ENCODE peak calls at places on chromosome 13, in five cellular contexts. B, O, W, N and L are unnamed samples.

GRCh38 chr13:96542986-96543385 is 451.3 kb downstream of the OXGR1 start:
- DNase-seq in W (no peak), N (no peak), O (no peak), B (no peak), L (no peak)

GRCh38 chr13:36131215-36131930 is at the start of gene DCLK1:
- DNase-seq in W (no peak), N (peak; percentile 85), B (peak; percentile 80), O (no peak), L (peak; percentile 74)

GRCh38 chr13:95236774-95237173 is 64.5 kb downstream of the ABCC4 start:
- DNase-seq in O (no peak), N (no peak), W (peak; percentile 58), B (no peak), L (no peak)

GRCh38 chr13:31225998-31226675 is 26.4 kb downstream of the B3GLCT start:
- DNase-seq in N (peak; percentile 19), B (no peak), W (no peak), O (no peak), L (no peak)

GRCh38 chr13:68908879-68909278 is 1198.7 kb upstream of the ATXN8OS start:
- DNase-seq in B (no peak), W (no peak), N (no peak), O (no peak), L (no peak)

GRCh38 chr13:20394506-20394905 is 131.2 kb downstream of the CRYL1 start:
- DNase-seq in O (no peak), W (no peak), B (no peak), N (no peak), L (no peak)

GRCh38 chr13:65112123-65113075 is 2117.7 kb downstream of the PCDH9 start:
- DNase-seq in O (no peak), B (no peak), W (no peak), N (no peak), L (no peak)

GRCh38 chr13:112134150-112135075 is 67.5 kb downstream of the SOX1 start:
- DNase-seq in O (no peak), N (no peak), W (no peak), B (peak; percentile 41), L (no peak)

GRCh38 chr13:35912841-35913240 is 218.3 kb downstream of the DCLK1 start:
- DNase-seq in W (no peak), B (no peak), O (no peak), N (no peak), L (no peak)

GRCh38 chr13:66077286-66077685 is 1152.8 kb downstream of the PCDH9 start:
- DNase-seq in N (no peak), B (no peak), O (no peak), W (no peak), L (no peak)

GRCh38 chr13:24742294-24742693 is 21.7 kb upstream of the RNF17 start:
- DNase-seq in O (no peak), B (no peak), W (no peak), N (peak; percentile 62), L (no peak)

GRCh38 chr13:30690282-30691188 is 44.8 kb upstream of the ALOX5AP start:
- DNase-seq in B (peak; percentile 81), W (no peak), N (no peak), O (peak; percentile 75), L (no peak)

GRCh38 chr13:43984292-43984691 is 104.6 kb downstream of the LACC1 start:
- DNase-seq in O (no peak), B (no peak), W (no peak), N (no peak), L (no peak)

DNA sequence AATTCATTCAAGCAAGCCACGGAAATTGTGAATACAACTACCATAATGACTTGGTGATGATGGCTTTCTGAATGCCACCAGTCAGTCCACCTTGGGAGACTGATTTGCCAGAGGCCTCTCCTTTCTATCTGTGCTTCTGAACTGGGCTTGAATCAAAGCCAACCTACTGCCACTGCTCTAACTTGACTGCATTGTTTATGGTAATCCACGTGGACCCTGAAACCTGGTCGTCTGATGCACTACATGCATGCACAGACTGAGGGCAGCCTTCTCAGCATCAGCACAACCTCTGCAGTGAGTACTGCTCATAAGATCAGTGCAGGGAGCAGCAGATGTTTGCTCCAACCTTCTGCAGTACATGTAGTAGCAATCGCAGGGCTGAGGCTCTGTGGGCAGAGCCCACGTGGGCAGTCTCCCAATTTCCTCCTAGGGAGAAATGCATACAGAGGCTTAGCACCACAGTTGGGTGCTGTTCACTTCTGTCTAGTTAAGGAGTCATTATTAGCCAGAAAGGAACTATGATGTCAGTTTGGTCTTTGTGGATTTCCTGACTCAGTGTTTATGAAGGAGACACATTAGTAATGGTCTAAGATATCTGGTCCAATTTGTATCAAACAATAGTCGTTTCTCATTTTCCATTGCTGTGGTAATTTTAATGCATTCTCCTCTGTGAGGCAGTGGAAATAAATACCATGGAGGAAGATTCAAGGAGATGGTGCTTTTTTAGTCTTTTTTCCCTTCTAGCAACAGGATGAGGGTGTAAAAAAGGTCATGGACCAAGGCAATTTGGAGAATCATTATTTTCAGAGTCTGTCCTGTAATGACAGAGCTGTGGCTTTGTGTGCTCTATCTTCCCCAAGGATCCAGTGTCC is 82.5 kb downstream of the AKAP11 start:
- DNase-seq in B (no peak), N (peak; percentile 52), W (no peak), O (no peak), L (no peak)
- TF ChIP-seq CTCF in B (no peak), N (no peak), W (no peak), O (no peak), L (no peak)

GRCh38 chr13:110873639-110874507 is 41.0 kb downstream of the ANKRD10 start:
- DNase-seq in N (no peak), B (no peak), O (no peak), W (no peak), L (no peak)
- H3K4me3 ChIP-seq in N (peak overlapping the region; percentile 57), B (peak overlapping the region; percentile 53), O (peak overlapping the region; percentile 36), W (peak overlapping the region; percentile 32), L (peak overlapping the region; percentile 54)

GRCh38 chr13:27415116-27415515 is 9.3 kb upstream of the GTF3A start:
- DNase-seq in N (no peak), O (no peak), B (no peak), W (no peak), L (no peak)

GRCh38 chr13:27408074-27408473 is 16.3 kb upstream of the GTF3A start:
- DNase-seq in N (no peak), W (no peak), O (no peak), B (no peak), L (no peak)

GRCh38 chr13:27406178-27406939 is 18.1 kb upstream of the GTF3A start:
- DNase-seq in O (no peak), N (peak; percentile 31), B (no peak), W (no peak), L (peak; percentile 30)

GRCh38 chr13:27405521-27406134 is 18.8 kb upstream of the GTF3A start:
- DNase-seq in W (no peak), B (no peak), N (no peak), O (no peak), L (no peak)

DNA sequence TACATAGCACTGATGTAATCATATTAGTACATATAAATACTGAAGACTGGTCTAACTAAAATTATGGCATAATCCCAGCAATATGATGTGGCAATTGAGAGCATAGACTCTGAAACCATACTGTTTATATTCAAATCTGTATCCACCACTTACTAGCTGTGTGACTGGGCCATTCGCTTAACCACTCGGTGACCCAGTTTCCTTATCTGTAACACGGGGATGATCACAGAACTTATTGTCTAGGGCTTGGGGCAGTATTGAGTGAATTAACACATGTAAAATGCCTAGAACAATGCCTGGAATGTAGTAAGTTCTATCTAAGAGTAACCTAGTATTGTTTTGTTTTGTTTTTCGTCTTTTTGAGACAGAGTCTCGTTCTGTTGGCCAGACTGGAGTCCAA is 13.0 kb upstream of the GTF3A start:
- DNase-seq in B (no peak), O (no peak), N (no peak), W (no peak), L (no peak)
- H3K27me3 ChIP-seq in B (no peaks in the 10 kb centered on the region), O (no peaks in the 10 kb centered on the region), N (no peaks in the 10 kb centered on the region), W (no peaks in the 10 kb centered on the region), L (no peaks in the 10 kb centered on the region)

GRCh38 chr13:28753208-28753892 is 34.6 kb upstream of the SLC46A3 start:
- DNase-seq in N (no peak), W (peak; percentile 52), O (peak; percentile 55), B (peak; percentile 82), L (peak; percentile 45)
- TF ChIP-seq CTCF in N (no peak), W (no peak), O (no peak), B (peak; percentile 12), L (no peak)

GRCh38 chr13:99237981-99238662 is 20.1 kb downstream of the GPR18 start:
- DNase-seq in B (no peak), W (no peak), N (no peak), O (no peak), L (no peak)
- H3K4me3 ChIP-seq in B (no peak overlapping the region), W (peak overlapping the region; percentile 31), N (no peak overlapping the region), O (no peak overlapping the region), L (no peak overlapping the region)

DNA sequence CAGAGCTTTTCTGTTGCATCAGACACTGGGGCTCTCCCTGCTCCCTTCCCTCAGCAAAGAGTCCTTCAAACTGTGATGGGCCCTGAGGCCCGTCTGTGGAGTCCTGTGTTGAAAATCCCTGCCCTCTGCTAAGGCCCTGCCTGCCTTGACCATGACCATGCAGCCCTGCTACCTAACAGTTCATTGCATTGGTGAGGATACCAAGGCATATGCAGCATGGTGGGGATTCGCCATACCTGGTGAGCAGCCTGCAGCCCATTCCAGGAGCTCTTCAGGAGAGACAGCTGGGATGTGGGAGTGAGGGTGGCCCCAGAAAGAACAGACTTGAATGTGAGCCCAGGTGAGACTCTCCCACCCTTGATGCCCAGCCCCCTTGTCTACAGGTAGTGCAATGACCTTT is 70.6 kb upstream of the GSX1 start:
- DNase-seq in B (no peak), N (no peak), O (no peak), W (no peak), L (no peak)
- H3K27me3 ChIP-seq in B (no peaks in the 10 kb centered on the region), N (no peaks in the 10 kb centered on the region), O (no peaks in the 10 kb centered on the region), W (no peaks in the 10 kb centered on the region), L (peaks cover 19% of the 10 kb centered on the region)

GRCh38 chr13:84648069-84648640 is 765.9 kb upstream of the SLITRK1 start:
- DNase-seq in W (no peak), B (no peak), O (no peak), N (no peak), L (no peak)
- TF ChIP-seq CTCF in W (no peak), B (no peak), O (no peak), N (peak; percentile 17), L (no peak)